ENCODE peak calls at places on chromosomes 5 and 9, in six cellular contexts. U, D, Z, K, Q and F are unnamed samples.

GRCh38 chr5:119105971-119106370 is 35.1 kb downstream of the DMXL1 start:
- DNase-seq in Z (no peak), Q (peak), D (no peak), U (no peak), K (no peak), F (peak)

GRCh38 chr5:169548315-169548714 is 35.3 kb upstream of the SPDL1 start:
- DNase-seq in Q (no peak), U (no peak), K (peak), D (peak), Z (peak), F (peak)

GRCh38 chr5:141478321-141478945 is 2.7 kb downstream of the PCDHGC3 start:
- DNase-seq in Z (peak), Q (no peak), D (peak), U (peak), K (no peak), F (peak)

GRCh38 chr5:125323613-125324012 is 577.2 kb upstream of the ZNF608 start:
- DNase-seq in D (no peak), Q (no peak), K (peak), U (no peak), Z (peak), F (no peak)

GRCh38 chr9:105833271-105833975 is 139.1 kb downstream of the TMEM38B start:
- DNase-seq in Z (peak), Q (no peak), K (no peak), U (no peak), D (peak), F (no peak)

GRCh38 chr5:34494111-34494755 is 161.9 kb upstream of the RAI14 start:
- DNase-seq in K (no peak), Q (no peak), U (no peak), D (no peak), Z (peak), F (no peak)

GRCh38 chr9:134396825-134397224 is 70.6 kb downstream of the RXRA start:
- DNase-seq in U (no peak), Z (no peak), Q (no peak), D (no peak), K (no peak), F (no peak)

GRCh38 chr5:6905423-6905822 is 192.2 kb downstream of the TENT4A start:
- DNase-seq in U (no peak), D (no peak), Z (no peak), K (no peak), Q (no peak), F (no peak)

GRCh38 chr5:1536298-1537165 is 12.8 kb upstream of the LPCAT1 start:
- DNase-seq in Z (peak), K (peak), Q (no peak), D (peak), U (no peak), F (no peak)

GRCh38 chr5:31854181-31854624 is 215.3 kb downstream of the PDZD2 start:
- DNase-seq in Z (peak), D (peak), U (peak), Q (no peak), K (peak), F (peak)

GRCh38 chr5:88674262-88675158 is 208.5 kb downstream of the MEF2C start:
- DNase-seq in D (peak), Q (no peak), U (no peak), K (no peak), Z (no peak), F (peak)

GRCh38 chr5:15073453-15073852 is 201.9 kb upstream of the ANKH start:
- DNase-seq in Z (no peak), D (no peak), Q (no peak), U (no peak), K (no peak), F (no peak)

GRCh38 chr5:31811210-31811609 is 172.3 kb downstream of the PDZD2 start:
- DNase-seq in Z (peak), U (no peak), D (peak), Q (no peak), K (peak), F (peak)

GRCh38 chr5:92353107-92354030 is 970.3 kb upstream of the ARRDC3 start:
- DNase-seq in Z (peak), Q (no peak), D (no peak), K (peak), U (no peak), F (no peak)

GRCh38 chr9:121691890-121692289 is 40.5 kb downstream of the DAB2IP start:
- DNase-seq in U (no peak), K (peak), Q (no peak), Z (no peak), D (peak), F (peak)

GRCh38 chr9:121690766-121691165 is 39.3 kb downstream of the DAB2IP start:
- DNase-seq in D (no peak), Z (no peak), K (no peak), U (no peak), Q (no peak), F (no peak)

GRCh38 chr9:121694582-121694981 is 43.1 kb downstream of the DAB2IP start:
- DNase-seq in Q (no peak), U (no peak), Z (no peak), K (no peak), D (no peak), F (no peak)

GRCh38 chr9:121694001-121694400 is 42.6 kb downstream of the DAB2IP start:
- DNase-seq in U (no peak), Q (no peak), D (peak), K (no peak), Z (no peak), F (no peak)

DNA sequence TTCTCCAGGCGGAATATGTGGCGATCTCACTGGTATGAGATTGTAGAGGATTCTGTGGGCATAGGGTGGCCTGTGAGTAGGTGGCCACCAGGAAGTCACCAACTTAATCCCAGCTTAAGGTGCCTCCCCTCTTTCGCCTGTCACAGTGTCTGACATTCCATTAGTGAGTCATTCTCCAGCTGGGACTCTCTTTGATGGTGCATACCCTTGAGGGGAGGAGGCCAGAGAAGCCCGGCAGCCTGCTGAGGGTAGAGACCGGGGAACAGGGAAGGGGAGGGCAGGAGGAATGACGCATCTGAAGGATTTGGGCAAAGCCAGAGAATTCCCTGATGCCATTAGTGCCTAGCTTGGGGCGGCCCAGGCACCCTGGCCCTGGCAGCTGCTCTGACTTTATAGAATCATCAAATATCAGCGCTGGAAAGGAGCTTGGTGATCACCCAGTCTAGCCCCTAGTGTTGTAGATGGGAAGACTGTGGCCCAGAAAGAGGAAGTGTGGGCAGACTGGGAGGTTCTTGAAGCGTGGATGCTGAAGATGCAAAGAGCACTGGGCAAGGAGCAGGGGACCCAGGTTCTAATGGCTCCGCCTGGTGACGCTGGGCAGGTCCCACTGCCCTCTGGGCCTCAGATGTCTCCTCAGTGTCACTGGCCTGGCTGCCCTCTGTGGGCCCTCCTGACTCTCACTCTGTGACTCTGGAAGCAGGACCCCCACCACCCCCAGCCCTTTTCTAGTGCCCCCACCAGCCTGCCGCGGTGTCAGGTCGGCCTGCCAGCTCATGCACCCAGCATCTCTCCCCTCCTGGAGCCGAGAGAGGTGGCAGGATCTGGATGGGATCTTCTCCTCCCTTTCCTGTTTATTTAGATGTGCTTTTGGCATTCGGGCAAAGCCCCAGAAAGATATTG is 41.4 kb downstream of the DAB2IP start:
- DNase-seq in Q (peak), D (peak), U (no peak), Z (peak), K (peak), F (peak)
- H3K4me3 ChIP-seq in Q (no peak), D (no peak), U (no peak), Z (no peak), K (no peak), F (no peak)

GRCh38 chr5:90590-91547 is 1.1 kb upstream of the PLEKHG4B start:
- DNase-seq in Z (no peak), D (no peak), K (no peak), U (no peak), Q (no peak), F (peak)

GRCh38 chr5:93221-93980 is 1.4 kb downstream of the PLEKHG4B start:
- DNase-seq in K (no peak), Z (no peak), Q (no peak), U (no peak), D (peak), F (peak)

GRCh38 chr5:92391-93220 is 638 bp downstream of the PLEKHG4B start:
- DNase-seq in K (no peak), Z (no peak), D (peak), U (no peak), Q (no peak), F (peak)

GRCh38 chr5:89337-90286 is 2.4 kb upstream of the PLEKHG4B start:
- DNase-seq in Q (no peak), Z (no peak), U (no peak), K (no peak), D (no peak), F (peak)

DNA sequence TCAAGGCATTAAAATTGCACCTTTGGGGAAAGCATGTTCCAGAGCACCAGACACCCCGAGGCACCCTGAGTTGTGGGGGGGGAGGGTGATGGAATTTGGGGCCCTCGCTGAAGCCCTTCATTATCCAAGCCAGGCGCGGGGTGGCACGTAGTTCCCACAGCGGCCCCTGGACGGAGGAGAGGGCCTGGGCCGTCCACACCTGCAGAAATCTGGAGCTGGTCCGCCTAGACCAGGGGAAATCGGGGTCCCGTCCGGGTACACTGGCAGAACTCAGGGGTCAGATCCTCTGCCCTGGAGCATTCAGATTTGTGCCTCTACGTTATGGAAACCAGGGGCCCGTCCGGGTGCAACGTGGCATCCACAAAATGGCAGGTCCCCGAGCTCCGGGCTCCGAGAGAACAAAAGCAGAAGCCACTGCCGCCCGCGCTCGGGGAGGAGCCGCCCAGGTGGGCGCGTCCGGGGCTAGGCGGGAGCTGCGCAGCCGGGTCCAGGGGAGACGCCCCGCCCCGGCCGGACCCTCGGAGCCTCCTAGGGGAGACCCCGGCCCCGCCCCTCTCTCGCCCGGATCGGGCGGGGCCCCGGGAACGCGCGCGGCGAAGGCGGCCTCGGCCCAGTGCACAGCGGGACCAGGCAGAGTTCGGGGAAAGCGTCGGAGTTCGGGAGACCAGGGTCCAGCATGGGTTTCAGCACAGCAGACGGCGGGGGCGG is at the start of gene PLEKHG4B:
- DNase-seq in Z (no peak), K (no peak), Q (peak), D (peak), U (peak), F (peak)
- H3K4ac ChIP-seq in Z (no peak), K (no peak), Q (peak), D (peak), U (peak), F (peak)

DNA sequence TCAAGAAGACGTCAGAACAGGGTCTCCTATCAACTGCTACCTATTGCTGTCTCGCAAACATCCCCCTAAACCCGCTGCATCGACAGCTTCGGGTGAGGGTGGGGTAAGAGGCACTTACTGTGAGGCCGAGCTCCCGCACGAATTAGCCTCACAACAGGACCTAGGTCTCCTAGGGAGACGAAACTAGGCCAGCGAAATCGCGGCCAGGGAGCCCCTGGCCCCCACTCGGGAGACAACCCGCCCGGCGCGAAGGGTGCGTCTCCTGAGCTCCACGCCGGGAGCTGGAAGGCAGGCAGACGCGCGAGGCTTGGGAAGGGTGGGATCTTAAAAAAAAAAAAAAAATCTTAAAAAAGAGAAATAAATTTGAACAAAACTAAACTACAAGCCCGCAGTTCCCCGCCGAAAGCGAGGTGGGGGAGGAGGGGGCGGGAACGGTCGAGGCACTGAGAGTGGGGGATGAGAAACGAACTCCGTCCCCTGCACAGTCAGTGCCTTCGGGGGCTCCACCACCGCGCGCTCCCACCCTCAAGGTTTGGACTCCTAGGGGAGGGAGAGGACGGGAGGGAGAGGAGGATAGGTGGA is 33.0 kb upstream of the NFIB start:
- DNase-seq in Q (no peak), Z (no peak), U (no peak), D (no peak), K (no peak), F (peak)
- H3K4me3 ChIP-seq in Q (peak), Z (no peak), U (peak), D (peak), K (no peak), F (peak)

DNA sequence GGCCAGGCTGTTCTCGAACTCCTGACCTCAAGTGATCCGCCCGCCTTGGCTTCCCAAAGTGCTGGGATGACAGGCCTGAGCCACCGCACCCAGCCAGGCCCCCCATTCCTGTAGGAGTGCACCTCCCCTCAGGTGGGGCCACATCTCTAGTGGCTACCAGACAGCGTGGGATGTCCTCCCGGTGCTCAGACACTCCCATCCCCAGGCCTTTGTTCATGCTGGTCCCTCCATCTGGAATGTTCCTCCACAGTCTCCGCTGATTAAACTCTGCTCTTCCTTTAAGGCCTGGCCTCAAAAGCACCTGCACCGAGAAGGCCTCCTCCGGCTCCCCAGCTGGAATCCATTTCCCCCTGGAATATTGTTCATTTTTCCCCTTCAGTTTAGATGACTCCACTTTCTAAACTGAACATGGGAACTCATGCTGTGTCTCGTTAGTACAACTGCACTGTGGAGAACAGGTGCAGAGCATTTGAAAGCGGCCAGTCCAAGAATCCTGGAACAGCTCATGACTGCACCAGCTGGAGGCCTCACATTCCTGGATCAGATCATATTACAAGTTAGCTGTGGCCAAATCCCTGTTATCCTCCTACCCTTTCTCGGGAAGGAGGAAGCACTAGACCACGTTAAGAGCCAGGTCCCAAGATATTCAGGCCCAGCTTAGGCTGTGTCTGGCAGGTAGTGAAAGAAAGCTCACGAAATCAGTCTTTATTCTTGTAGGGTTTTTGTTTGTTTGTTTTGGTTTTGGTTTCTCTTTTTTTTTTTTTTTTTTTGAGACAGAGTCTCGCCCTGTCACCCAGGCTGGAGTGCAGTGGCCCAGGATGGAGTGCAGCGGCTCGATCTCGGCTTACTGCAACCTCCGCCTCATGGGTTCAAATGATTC is 10.8 kb upstream of the PRRC2B start:
- DNase-seq in K (peak), Q (peak), Z (peak), U (no peak), D (peak), F (peak)
- H3K4ac ChIP-seq in K (no peak), Q (peak), Z (no peak), U (no peak), D (no peak), F (no peak)

GRCh38 chr9:83061036-83061435 is 1.9 kb downstream of the RASEF start:
- DNase-seq in Q (no peak), U (no peak), K (no peak), D (peak), Z (peak), F (peak)
- H3K4me3 ChIP-seq in Q (no peak), U (no peak), K (no peak), D (no peak), Z (no peak), F (no peak)

GRCh38 chr5:170760126-170760525 is 23.4 kb upstream of the GABRP start:
- DNase-seq in U (no peak), D (no peak), Z (no peak), Q (no peak), K (no peak), F (no peak)
- H3K4ac ChIP-seq in U (peak), D (peak), Z (no peak), Q (no peak), K (no peak), F (no peak)